ENCODE peak calls at places on chromosomes 16 and 17, in eight cellular contexts. One of them, this sample, is unnamed.

GRCh38 chr16:69812213-69813014 is 50.3 kb downstream of the WWP2 start:
- DNase-seq in astrocyte of the spinal cord: no peak
- DNase-seq in brain microvascular endothelial cell: no peak
- DNase-seq in mesothelial cell of epicardium: no peak
- DNase-seq in skeletal muscle cell: no peak
- DNase-seq in stimulated activated CD8-positive, alpha-beta memory T cell treated with anti-CD3 and anti-CD28 coated beads, Interleukin-12 subunit alpha, Interleukin-12 subunit beta, amount 100 ng/mL, for 4 hours: no peak
- DNase-seq in SHP77: no peak
- DNase-seq in posterior cingulate gyrus: no peak
- DNase-seq in this sample: no peak

GRCh38 chr17:13806023-13806553 is 204.4 kb upstream of the HS3ST3A1 start:
- DNase-seq in astrocyte of the spinal cord: no peak
- DNase-seq in posterior cingulate gyrus: no peak
- DNase-seq in brain microvascular endothelial cell: no peak
- DNase-seq in mesothelial cell of epicardium: no peak
- DNase-seq in stimulated activated CD8-positive, alpha-beta memory T cell treated with anti-CD3 and anti-CD28 coated beads, Interleukin-12 subunit alpha, Interleukin-12 subunit beta, amount 100 ng/mL, for 4 hours: no peak
- DNase-seq in SHP77: no peak
- DNase-seq in skeletal muscle cell: no peak
- DNase-seq in this sample: no peak

GRCh38 chr17:37124074-37124824 is 175.5 kb downstream of the AATF start:
- DNase-seq in skeletal muscle cell: no peak
- DNase-seq in stimulated activated CD8-positive, alpha-beta memory T cell treated with anti-CD3 and anti-CD28 coated beads, Interleukin-12 subunit alpha, Interleukin-12 subunit beta, amount 100 ng/mL, for 4 hours: no peak
- DNase-seq in SHP77: no peak
- DNase-seq in posterior cingulate gyrus: no peak
- DNase-seq in mesothelial cell of epicardium: no peak
- DNase-seq in brain microvascular endothelial cell: no peak
- DNase-seq in astrocyte of the spinal cord: no peak
- DNase-seq in this sample: no peak

GRCh38 chr17:17558431-17558830 is 33.1 kb downstream of the PEMT start:
- DNase-seq in skeletal muscle cell: no peak
- DNase-seq in SHP77: no peak
- DNase-seq in stimulated activated CD8-positive, alpha-beta memory T cell treated with anti-CD3 and anti-CD28 coated beads, Interleukin-12 subunit alpha, Interleukin-12 subunit beta, amount 100 ng/mL, for 4 hours: no peak
- DNase-seq in posterior cingulate gyrus: no peak
- DNase-seq in astrocyte of the spinal cord: no peak
- DNase-seq in mesothelial cell of epicardium: no peak
- DNase-seq in brain microvascular endothelial cell: no peak
- DNase-seq in this sample: no peak

GRCh38 chr17:17391575-17392370 is 85.0 kb upstream of the MED9 start:
- DNase-seq in SHP77: no peak
- DNase-seq in skeletal muscle cell: no peak
- DNase-seq in posterior cingulate gyrus: no peak
- DNase-seq in brain microvascular endothelial cell: no peak
- DNase-seq in astrocyte of the spinal cord: peak; percentile 29
- DNase-seq in mesothelial cell of epicardium: no peak
- DNase-seq in stimulated activated CD8-positive, alpha-beta memory T cell treated with anti-CD3 and anti-CD28 coated beads, Interleukin-12 subunit alpha, Interleukin-12 subunit beta, amount 100 ng/mL, for 4 hours: peak; percentile 27
- DNase-seq in this sample: no peak

GRCh38 chr17:72996791-72997190 is 95.7 kb downstream of the SLC39A11 start:
- DNase-seq in brain microvascular endothelial cell: no peak
- DNase-seq in mesothelial cell of epicardium: no peak
- DNase-seq in posterior cingulate gyrus: no peak
- DNase-seq in SHP77: no peak
- DNase-seq in stimulated activated CD8-positive, alpha-beta memory T cell treated with anti-CD3 and anti-CD28 coated beads, Interleukin-12 subunit alpha, Interleukin-12 subunit beta, amount 100 ng/mL, for 4 hours: no peak
- DNase-seq in skeletal muscle cell: no peak
- DNase-seq in astrocyte of the spinal cord: no peak
- DNase-seq in this sample: no peak

GRCh38 chr16:2512920-2513404 is 790 bp upstream of the ATP6V0C start:
- DNase-seq in posterior cingulate gyrus: no peak
- DNase-seq in mesothelial cell of epicardium: no peak
- DNase-seq in SHP77: peak; percentile 66
- DNase-seq in stimulated activated CD8-positive, alpha-beta memory T cell treated with anti-CD3 and anti-CD28 coated beads, Interleukin-12 subunit alpha, Interleukin-12 subunit beta, amount 100 ng/mL, for 4 hours: no peak
- DNase-seq in skeletal muscle cell: no peak
- DNase-seq in astrocyte of the spinal cord: no peak
- DNase-seq in brain microvascular endothelial cell: no peak
- DNase-seq in this sample: no peak

GRCh38 chr16:87687571-87687910 is 78.2 kb downstream of the KLHDC4 start:
- DNase-seq in skeletal muscle cell: no peak
- DNase-seq in SHP77: no peak
- DNase-seq in stimulated activated CD8-positive, alpha-beta memory T cell treated with anti-CD3 and anti-CD28 coated beads, Interleukin-12 subunit alpha, Interleukin-12 subunit beta, amount 100 ng/mL, for 4 hours: no peak
- DNase-seq in posterior cingulate gyrus: no peak
- DNase-seq in mesothelial cell of epicardium: no peak
- DNase-seq in brain microvascular endothelial cell: no peak
- DNase-seq in astrocyte of the spinal cord: no peak
- DNase-seq in this sample: no peak

GRCh38 chr17:48575066-48575582 is 3.0 kb downstream of the HOXB4 start:
- DNase-seq in stimulated activated CD8-positive, alpha-beta memory T cell treated with anti-CD3 and anti-CD28 coated beads, Interleukin-12 subunit alpha, Interleukin-12 subunit beta, amount 100 ng/mL, for 4 hours: no peak
- DNase-seq in mesothelial cell of epicardium: no peak
- DNase-seq in astrocyte of the spinal cord: peak; percentile 89
- DNase-seq in SHP77: peak; percentile 55
- DNase-seq in skeletal muscle cell: no peak
- DNase-seq in brain microvascular endothelial cell: no peak
- DNase-seq in posterior cingulate gyrus: no peak
- DNase-seq in this sample: no peak

GRCh38 chr17:67433248-67433924 is 56.3 kb downstream of the PITPNC1 start:
- DNase-seq in stimulated activated CD8-positive, alpha-beta memory T cell treated with anti-CD3 and anti-CD28 coated beads, Interleukin-12 subunit alpha, Interleukin-12 subunit beta, amount 100 ng/mL, for 4 hours: no peak
- DNase-seq in posterior cingulate gyrus: no peak
- DNase-seq in SHP77: no peak
- DNase-seq in brain microvascular endothelial cell: no peak
- DNase-seq in skeletal muscle cell: no peak
- DNase-seq in mesothelial cell of epicardium: no peak
- DNase-seq in astrocyte of the spinal cord: no peak
- DNase-seq in this sample: no peak

GRCh38 chr17:79646721-79647455 is 36.0 kb upstream of the RBFOX3 start:
- DNase-seq in brain microvascular endothelial cell: no peak
- DNase-seq in mesothelial cell of epicardium: peak; percentile 20
- DNase-seq in SHP77: no peak
- DNase-seq in stimulated activated CD8-positive, alpha-beta memory T cell treated with anti-CD3 and anti-CD28 coated beads, Interleukin-12 subunit alpha, Interleukin-12 subunit beta, amount 100 ng/mL, for 4 hours: no peak
- DNase-seq in astrocyte of the spinal cord: no peak
- DNase-seq in skeletal muscle cell: no peak
- DNase-seq in posterior cingulate gyrus: no peak
- DNase-seq in this sample: no peak

GRCh38 chr16:10168258-10168657 is 14.0 kb downstream of the GRIN2A start:
- DNase-seq in skeletal muscle cell: no peak
- DNase-seq in brain microvascular endothelial cell: no peak
- DNase-seq in stimulated activated CD8-positive, alpha-beta memory T cell treated with anti-CD3 and anti-CD28 coated beads, Interleukin-12 subunit alpha, Interleukin-12 subunit beta, amount 100 ng/mL, for 4 hours: no peak
- DNase-seq in mesothelial cell of epicardium: no peak
- DNase-seq in posterior cingulate gyrus: no peak
- DNase-seq in SHP77: no peak
- DNase-seq in astrocyte of the spinal cord: peak; percentile 80
- DNase-seq in this sample: no peak

GRCh38 chr16:2333772-2334379 is 6.7 kb downstream of the ABCA3 start:
- DNase-seq in brain microvascular endothelial cell: no peak
- DNase-seq in stimulated activated CD8-positive, alpha-beta memory T cell treated with anti-CD3 and anti-CD28 coated beads, Interleukin-12 subunit alpha, Interleukin-12 subunit beta, amount 100 ng/mL, for 4 hours: no peak
- DNase-seq in astrocyte of the spinal cord: no peak
- DNase-seq in skeletal muscle cell: no peak
- DNase-seq in SHP77: no peak
- DNase-seq in mesothelial cell of epicardium: no peak
- DNase-seq in posterior cingulate gyrus: no peak
- DNase-seq in this sample: peak; percentile 44

GRCh38 chr17:66755101-66755943 is 79.6 kb upstream of the CACNG5 start:
- DNase-seq in brain microvascular endothelial cell: no peak
- DNase-seq in astrocyte of the spinal cord: no peak
- DNase-seq in skeletal muscle cell: no peak
- DNase-seq in mesothelial cell of epicardium: no peak
- DNase-seq in stimulated activated CD8-positive, alpha-beta memory T cell treated with anti-CD3 and anti-CD28 coated beads, Interleukin-12 subunit alpha, Interleukin-12 subunit beta, amount 100 ng/mL, for 4 hours: no peak
- DNase-seq in posterior cingulate gyrus: no peak
- DNase-seq in SHP77: peak; percentile 46
- DNase-seq in this sample: no peak

GRCh38 chr17:47802341-47803022 is 19.1 kb downstream of the OSBPL7 start:
- DNase-seq in SHP77: peak; percentile 84
- DNase-seq in skeletal muscle cell: no peak
- DNase-seq in stimulated activated CD8-positive, alpha-beta memory T cell treated with anti-CD3 and anti-CD28 coated beads, Interleukin-12 subunit alpha, Interleukin-12 subunit beta, amount 100 ng/mL, for 4 hours: peak; percentile 29
- DNase-seq in brain microvascular endothelial cell: peak; percentile 32
- DNase-seq in posterior cingulate gyrus: no peak
- DNase-seq in mesothelial cell of epicardium: no peak
- DNase-seq in astrocyte of the spinal cord: peak; percentile 48
- DNase-seq in this sample: peak; percentile 82

GRCh38 chr16:11586856-11587642 is at the start of gene LITAF:
- DNase-seq in mesothelial cell of epicardium: peak; percentile 60
- DNase-seq in skeletal muscle cell: no peak
- DNase-seq in SHP77: no peak
- DNase-seq in brain microvascular endothelial cell: no peak
- DNase-seq in astrocyte of the spinal cord: no peak
- DNase-seq in stimulated activated CD8-positive, alpha-beta memory T cell treated with anti-CD3 and anti-CD28 coated beads, Interleukin-12 subunit alpha, Interleukin-12 subunit beta, amount 100 ng/mL, for 4 hours: peak; percentile 56
- DNase-seq in posterior cingulate gyrus: no peak
- DNase-seq in this sample: peak; percentile 78

GRCh38 chr17:17568772-17569195 is 22.7 kb downstream of the PEMT start:
- DNase-seq in astrocyte of the spinal cord: peak; percentile 31
- DNase-seq in skeletal muscle cell: no peak
- DNase-seq in posterior cingulate gyrus: peak; percentile 60
- DNase-seq in SHP77: peak; percentile 83
- DNase-seq in stimulated activated CD8-positive, alpha-beta memory T cell treated with anti-CD3 and anti-CD28 coated beads, Interleukin-12 subunit alpha, Interleukin-12 subunit beta, amount 100 ng/mL, for 4 hours: no peak
- DNase-seq in mesothelial cell of epicardium: peak; percentile 82
- DNase-seq in brain microvascular endothelial cell: no peak
- DNase-seq in this sample: peak; percentile 88

GRCh38 chr17:37710344-37710886 is 34.4 kb downstream of the HNF1B start:
- DNase-seq in skeletal muscle cell: no peak
- DNase-seq in stimulated activated CD8-positive, alpha-beta memory T cell treated with anti-CD3 and anti-CD28 coated beads, Interleukin-12 subunit alpha, Interleukin-12 subunit beta, amount 100 ng/mL, for 4 hours: no peak
- DNase-seq in brain microvascular endothelial cell: peak; percentile 88
- DNase-seq in posterior cingulate gyrus: no peak
- DNase-seq in SHP77: peak; percentile 21
- DNase-seq in astrocyte of the spinal cord: peak; percentile 86
- DNase-seq in mesothelial cell of epicardium: no peak
- DNase-seq in this sample: no peak